ENCODE peak calls at places on chromosomes 16 and 17, in nine cellular contexts. One of them, this sample, is unnamed.

GRCh38 chr17:73953206-73954033 is 250.1 kb upstream of the RPL38 start:
- DNase-seq in GM04504: no peak
- DNase-seq in WERI-Rb-1: no peak
- DNase-seq in PC-9: no peak
- DNase-seq in stomach: no peak
- DNase-seq in fibroblast of pulmonary artery: no peak
- DNase-seq in fibroblast of lung: no peak
- DNase-seq in cardiac fibroblast: no peak
- DNase-seq in HS-5: no peak
- DNase-seq in this sample: no peak

GRCh38 chr16:4718466-4718865 is 15.6 kb downstream of the ANKS3 start:
- DNase-seq in GM04504: no peak
- DNase-seq in WERI-Rb-1: no peak
- DNase-seq in PC-9: no peak
- DNase-seq in stomach: no peak
- DNase-seq in fibroblast of pulmonary artery: no peak
- DNase-seq in fibroblast of lung: no peak
- DNase-seq in cardiac fibroblast: no peak
- DNase-seq in HS-5: no peak
- DNase-seq in this sample: no peak

GRCh38 chr16:28168991-28169554 is 42.7 kb downstream of the XPO6 start:
- DNase-seq in GM04504: no peak
- DNase-seq in WERI-Rb-1: no peak
- DNase-seq in PC-9: peak
- DNase-seq in stomach: no peak
- DNase-seq in fibroblast of pulmonary artery: no peak
- DNase-seq in fibroblast of lung: no peak
- DNase-seq in cardiac fibroblast: no peak
- DNase-seq in HS-5: no peak
- DNase-seq in this sample: no peak

GRCh38 chr17:64128787-64129514 is 993 bp downstream of the ERN1 start:
- DNase-seq in GM04504: no peak
- DNase-seq in WERI-Rb-1: no peak
- DNase-seq in PC-9: no peak
- DNase-seq in stomach: peak
- DNase-seq in fibroblast of pulmonary artery: peak
- DNase-seq in fibroblast of lung: peak
- DNase-seq in cardiac fibroblast: peak
- DNase-seq in HS-5: no peak
- DNase-seq in this sample: peak

GRCh38 chr17:9233761-9234160 is 212.5 kb downstream of the NTN1 start:
- DNase-seq in GM04504: no peak
- DNase-seq in WERI-Rb-1: no peak
- DNase-seq in PC-9: no peak
- DNase-seq in stomach: no peak
- DNase-seq in fibroblast of pulmonary artery: no peak
- DNase-seq in fibroblast of lung: no peak
- DNase-seq in cardiac fibroblast: no peak
- DNase-seq in HS-5: no peak
- DNase-seq in this sample: no peak

GRCh38 chr17:4978720-4979119 is 8.8 kb downstream of the CAMTA2 start:
- DNase-seq in GM04504: no peak
- DNase-seq in WERI-Rb-1: no peak
- DNase-seq in PC-9: no peak
- DNase-seq in stomach: no peak
- DNase-seq in fibroblast of pulmonary artery: no peak
- DNase-seq in fibroblast of lung: no peak
- DNase-seq in cardiac fibroblast: no peak
- DNase-seq in HS-5: no peak
- DNase-seq in this sample: no peak

GRCh38 chr17:37039269-37039668 is 90.5 kb downstream of the AATF start:
- DNase-seq in GM04504: no peak
- DNase-seq in WERI-Rb-1: no peak
- DNase-seq in PC-9: no peak
- DNase-seq in stomach: no peak
- DNase-seq in fibroblast of pulmonary artery: no peak
- DNase-seq in fibroblast of lung: no peak
- DNase-seq in cardiac fibroblast: no peak
- DNase-seq in HS-5: no peak
- DNase-seq in this sample: no peak

GRCh38 chr17:3026125-3026855 is 37.1 kb downstream of the OR1D5 start:
- DNase-seq in GM04504: no peak
- DNase-seq in WERI-Rb-1: no peak
- DNase-seq in PC-9: no peak
- DNase-seq in stomach: no peak
- DNase-seq in fibroblast of pulmonary artery: no peak
- DNase-seq in fibroblast of lung: no peak
- DNase-seq in cardiac fibroblast: no peak
- DNase-seq in HS-5: no peak
- DNase-seq in this sample: no peak

GRCh38 chr16:87560428-87561199 is 41.7 kb upstream of the JPH3 start:
- DNase-seq in GM04504: no peak
- DNase-seq in WERI-Rb-1: peak
- DNase-seq in PC-9: peak
- DNase-seq in stomach: peak
- DNase-seq in fibroblast of pulmonary artery: no peak
- DNase-seq in fibroblast of lung: no peak
- DNase-seq in cardiac fibroblast: peak
- DNase-seq in HS-5: no peak
- DNase-seq in this sample: no peak

GRCh38 chr17:78401246-78401645 is 22.8 kb downstream of the PGS1 start:
- DNase-seq in GM04504: no peak
- DNase-seq in WERI-Rb-1: no peak
- DNase-seq in PC-9: no peak
- DNase-seq in stomach: no peak
- DNase-seq in fibroblast of pulmonary artery: no peak
- DNase-seq in fibroblast of lung: peak
- DNase-seq in cardiac fibroblast: no peak
- DNase-seq in HS-5: no peak
- DNase-seq in this sample: no peak

GRCh38 chr16:1258906-1259759 is 3.3 kb downstream of the TPSD1 start:
- DNase-seq in GM04504: no peak
- DNase-seq in WERI-Rb-1: no peak
- DNase-seq in PC-9: no peak
- DNase-seq in stomach: no peak
- DNase-seq in fibroblast of pulmonary artery: no peak
- DNase-seq in fibroblast of lung: no peak
- DNase-seq in cardiac fibroblast: no peak
- DNase-seq in HS-5: no peak
- DNase-seq in this sample: no peak

GRCh38 chr17:56598471-56598870 is 5.0 kb downstream of the NOG start:
- DNase-seq in GM04504: no peak
- DNase-seq in WERI-Rb-1: no peak
- DNase-seq in PC-9: peak
- DNase-seq in stomach: no peak
- DNase-seq in fibroblast of pulmonary artery: no peak
- DNase-seq in fibroblast of lung: peak
- DNase-seq in cardiac fibroblast: peak
- DNase-seq in HS-5: peak
- DNase-seq in this sample: no peak

This sample was measured in brain microvascular endothelial cell.